ENCODE peak calls at places on chromosomes 4 and X, in four cellular contexts. One of them, this sample, is unnamed.

GRCh38 chrX:141879616-141880015 is 24.1 kb upstream of the MAGEC1 start:
- DNase-seq in A549: no peak
- DNase-seq in right lobe of liver: no peak
- DNase-seq in astrocyte of the spinal cord: no peak
- DNase-seq in this sample: no peak

GRCh38 chrX:15143050-15143824 is 126.6 kb downstream of the ASB9 start:
- DNase-seq in astrocyte of the spinal cord: peak
- DNase-seq in right lobe of liver: peak
- DNase-seq in A549: peak
- DNase-seq in this sample: peak

GRCh38 chr4:113878718-113879117 is 100.7 kb downstream of the ARSJ start:
- DNase-seq in astrocyte of the spinal cord: peak
- DNase-seq in right lobe of liver: no peak
- DNase-seq in A549: peak
- DNase-seq in this sample: peak

GRCh38 chr4:128718793-128719192 is 90.7 kb upstream of the JADE1 start:
- DNase-seq in astrocyte of the spinal cord: peak
- DNase-seq in right lobe of liver: no peak
- DNase-seq in A549: no peak
- DNase-seq in this sample: peak

GRCh38 chr4:182083681-182084410 is 159.4 kb upstream of the TENM3 start:
- DNase-seq in astrocyte of the spinal cord: no peak
- DNase-seq in A549: no peak
- DNase-seq in right lobe of liver: no peak
- DNase-seq in this sample: no peak

GRCh38 chr4:44736900-44737299 is 10.5 kb upstream of the GNPDA2 start:
- DNase-seq in A549: no peak
- DNase-seq in astrocyte of the spinal cord: no peak
- DNase-seq in right lobe of liver: no peak
- DNase-seq in this sample: no peak

GRCh38 chrX:20523626-20524312 is 257.1 kb upstream of the RPS6KA3 start:
- DNase-seq in right lobe of liver: no peak
- DNase-seq in A549: no peak
- DNase-seq in astrocyte of the spinal cord: no peak
- DNase-seq in this sample: no peak

GRCh38 chr4:140126261-140126660 is 27.7 kb downstream of the MAML3 start:
- DNase-seq in A549: no peak
- DNase-seq in astrocyte of the spinal cord: no peak
- DNase-seq in right lobe of liver: no peak
- DNase-seq in this sample: no peak